ENCODE peak calls at places on chromosomes 4 and X, in seven cellular contexts. X is H1, O is GM12892, S is K562, U is SK-N-SH, Y is GM12878, J is HepG2. L is an unnamed sample.

GRCh38 chr4:185730849-185731608 is 81.0 kb downstream of the SORBS2 start:
- DNase-seq in X (no peak), O (no peak), S (no peak), U (no peak), Y (no peak), J (no peak), L (no peak)

GRCh38 chrX:151896734-151897474 is 15.8 kb upstream of the MAGEA4 start:
- DNase-seq in X (no peak), O (no peak), S (no peak), U (no peak), Y (no peak), J (no peak), L (no peak)

GRCh38 chr4:7487998-7488671 is 53.4 kb upstream of the PSAPL1 start:
- DNase-seq in X (no peak), O (no peak), S (no peak), U (no peak), Y (no peak), J (no peak), L (no peak)

GRCh38 chr4:123609829-123610228 is 213.2 kb downstream of the SPRY1 start:
- DNase-seq in X (no peak), O (no peak), S (no peak), U (no peak), Y (no peak), J (no peak), L (no peak)

GRCh38 chr4:19615086-19615689 is 636.5 kb upstream of the SLIT2 start:
- DNase-seq in X (no peak), O (no peak), S (no peak), U (no peak), Y (no peak), J (no peak), L (no peak)

GRCh38 chr4:147768113-147768512 is 36.2 kb downstream of the ARHGAP10 start:
- DNase-seq in X (no peak), O (no peak), S (no peak), U (no peak), Y (no peak), J (no peak), L (no peak)

GRCh38 chr4:55866973-55867574 is 13.6 kb downstream of the EXOC1 start:
- DNase-seq in X (no peak), O (no peak), S (peak; percentile 38), U (peak; percentile 36), Y (peak; percentile 38), J (peak; percentile 65), L (no peak)

GRCh38 chrX:130413415-130413814 is 11.6 kb downstream of the RBMX2 start:
- DNase-seq in X (no peak), O (no peak), S (no peak), U (no peak), Y (no peak), J (no peak), L (no peak)

GRCh38 chr4:181860157-181860556 is 383.0 kb upstream of the TENM3 start:
- DNase-seq in X (no peak), O (no peak), S (no peak), U (peak; percentile 39), Y (no peak), J (no peak), L (no peak)

GRCh38 chr4:147853706-147854105 is 121.8 kb downstream of the ARHGAP10 start:
- DNase-seq in X (no peak), O (no peak), S (no peak), U (peak; percentile 34), Y (no peak), J (no peak), L (no peak)

GRCh38 chrX:8820910-8821527 is 19.8 kb upstream of the FAM9A start:
- DNase-seq in X (peak; percentile 23), O (no peak), S (no peak), U (no peak), Y (no peak), J (no peak), L (no peak)

GRCh38 chr4:27218013-27218412 is 357.4 kb downstream of the STIM2 start:
- DNase-seq in X (no peak), O (no peak), S (no peak), U (no peak), Y (no peak), J (no peak), L (no peak)

GRCh38 chrX:27597506-27597905 is 7.4 kb downstream of the DCAF8L2 start:
- DNase-seq in X (no peak), O (no peak), S (no peak), U (no peak), Y (no peak), J (no peak), L (no peak)

DNA sequence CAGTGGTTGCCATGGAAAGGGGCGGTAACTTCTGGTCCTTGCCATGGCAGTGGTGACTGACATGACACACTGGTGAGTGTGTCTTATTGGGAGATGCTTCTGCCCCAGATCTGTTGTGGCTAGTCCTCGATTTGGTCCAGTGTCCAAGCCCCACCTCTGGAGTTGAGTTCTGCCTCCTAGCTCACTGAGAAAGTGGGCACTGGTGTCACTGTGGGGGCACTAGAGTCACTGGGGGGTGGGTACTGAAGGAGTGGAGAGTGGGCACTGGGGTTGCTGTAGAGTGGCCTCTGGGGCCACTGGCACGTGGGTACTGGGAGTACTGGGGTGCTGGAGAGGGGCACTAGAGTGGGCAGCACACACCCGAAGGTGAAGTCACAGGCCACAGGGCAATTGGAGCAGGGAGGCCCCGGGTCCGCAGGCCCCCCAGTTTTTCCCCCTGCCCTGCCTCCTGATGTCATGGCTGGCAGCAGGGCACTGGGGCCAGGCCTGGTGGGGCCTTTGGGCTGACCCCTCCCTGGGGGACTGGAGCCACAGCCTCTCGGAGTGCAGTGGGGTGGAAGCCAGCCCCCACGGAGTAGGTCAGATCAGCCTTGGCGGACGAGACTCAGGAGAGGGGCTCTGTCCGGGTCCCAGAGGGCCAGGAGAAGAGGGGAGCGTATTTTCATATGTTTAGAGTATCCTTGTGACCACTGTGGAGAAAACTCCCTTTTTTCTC is 98.7 kb upstream of the NKX1-1 start:
- DNase-seq in X (no peak), O (no peak), S (no peak), U (peak; percentile 17), Y (no peak), J (no peak), L (no peak)
- TF ChIP-seq TAF1 in X (no peak), O (no peak), S (no peak), U (no peak), Y (no peak), J (no peak), L (no peak)

GRCh38 chr4:152115794-152116193 is 355.0 kb upstream of the GATB start:
- DNase-seq in X (no peak), O (no peak), S (no peak), U (no peak), Y (no peak), J (no peak), L (no peak)

GRCh38 chr4:152114562-152114961 is 353.8 kb upstream of the GATB start:
- DNase-seq in X (no peak), O (no peak), S (no peak), U (no peak), Y (no peak), J (no peak), L (no peak)

GRCh38 chr4:152117054-152117453 is 356.2 kb upstream of the GATB start:
- DNase-seq in X (no peak), O (no peak), S (no peak), U (no peak), Y (no peak), J (no peak), L (no peak)

GRCh38 chr4:152112887-152113286 is 352.1 kb upstream of the GATB start:
- DNase-seq in X (no peak), O (no peak), S (no peak), U (no peak), Y (peak; percentile 15), J (no peak), L (no peak)

GRCh38 chr4:152115121-152115520 is 354.3 kb upstream of the GATB start:
- DNase-seq in X (no peak), O (no peak), S (no peak), U (no peak), Y (no peak), J (no peak), L (no peak)
- TF ChIP-seq TAF1 in X (no peak), O (no peak), S (no peak), U (no peak), Y (no peak), J (no peak), L (no peak)

GRCh38 chrX:68936186-68936585 is 107.4 kb downstream of the EFNB1 start:
- DNase-seq in X (no peak), O (no peak), S (no peak), U (no peak), Y (no peak), J (no peak), L (no peak)

GRCh38 chrX:68937581-68937980 is 108.8 kb downstream of the EFNB1 start:
- DNase-seq in X (no peak), O (no peak), S (no peak), U (no peak), Y (no peak), J (no peak), L (no peak)

GRCh38 chrX:68934922-68935321 is 106.1 kb downstream of the EFNB1 start:
- DNase-seq in X (no peak), O (no peak), S (no peak), U (no peak), Y (no peak), J (no peak), L (no peak)

GRCh38 chrX:68935362-68935761 is 106.5 kb downstream of the EFNB1 start:
- DNase-seq in X (no peak), O (no peak), S (no peak), U (no peak), Y (no peak), J (no peak), L (no peak)

GRCh38 chrX:68936608-68937007 is 107.8 kb downstream of the EFNB1 start:
- DNase-seq in X (no peak), O (no peak), S (no peak), U (no peak), Y (no peak), J (no peak), L (no peak)
- TF ChIP-seq TAF1 in X (no peak), O (no peak), S (no peak), U (no peak), Y (no peak), J (no peak), L (no peak)

GRCh38 chrX:38982843-38983242 is 181.6 kb downstream of the MID1IP1 start:
- DNase-seq in X (no peak), O (no peak), S (no peak), U (no peak), Y (no peak), J (no peak), L (no peak)

GRCh38 chrX:38987135-38987780 is 186.0 kb downstream of the MID1IP1 start:
- DNase-seq in X (no peak), O (no peak), S (no peak), U (peak; percentile 17), Y (no peak), J (no peak), L (no peak)

GRCh38 chrX:38985945-38986344 is 184.7 kb downstream of the MID1IP1 start:
- DNase-seq in X (no peak), O (no peak), S (no peak), U (no peak), Y (no peak), J (no peak), L (no peak)

GRCh38 chrX:38986586-38986985 is 185.3 kb downstream of the MID1IP1 start:
- DNase-seq in X (no peak), O (no peak), S (peak; percentile 7), U (no peak), Y (no peak), J (no peak), L (no peak)

DNA sequence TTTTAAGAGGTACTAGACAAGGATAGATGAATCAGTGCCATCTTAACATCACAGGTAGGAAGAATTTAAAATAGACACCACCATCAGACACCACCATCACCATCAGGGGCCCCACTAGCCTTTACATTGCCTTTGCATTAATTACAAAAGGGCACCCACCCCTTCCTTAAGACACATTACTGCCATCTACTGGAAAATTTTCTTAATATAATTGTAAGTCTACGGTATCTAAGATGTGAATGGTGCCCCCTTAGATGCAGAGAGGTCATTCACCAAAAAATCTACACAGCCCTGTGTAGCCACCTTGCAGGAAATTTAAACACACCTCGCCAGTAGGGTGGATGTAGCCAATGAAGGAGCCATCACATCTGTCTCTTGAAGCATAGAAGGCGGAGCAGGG is 184.1 kb downstream of the MID1IP1 start:
- DNase-seq in X (no peak), O (peak; percentile 8), S (peak; percentile 36), U (peak; percentile 13), Y (no peak), J (no peak), L (peak; percentile 6)
- TF ChIP-seq TAF1 in X (no peak), O (no peak), S (no peak), U (no peak), Y (no peak), J (no peak), L (no peak)

L was measured in GM12891.